ENCODE peak calls at places on chromosomes 6 and 20, in six cellular contexts. K is tibial artery; Z is Caco-2; C is CD4-positive, alpha-beta T cell; D is neural crest cell; I is choroid plexus epithelial cell. O is an unnamed sample.

GRCh38 chr6:324116-324728 is 31.9 kb downstream of the DUSP22 start:
- DNase-seq in K (no peak), Z (no peak), C (no peak), D (no peak), I (peak), O (no peak)

GRCh38 chr6:126743051-126743450 is 375.4 kb upstream of the RSPO3 start:
- DNase-seq in K (no peak), Z (no peak), C (no peak), D (no peak), I (no peak), O (no peak)

GRCh38 chr20:10848810-10849370 is 175.1 kb upstream of the JAG1 start:
- DNase-seq in K (no peak), Z (peak), C (no peak), D (no peak), I (peak), O (peak)

GRCh38 chr6:161486326-161486725 is 212.5 kb upstream of the AGPAT4 start:
- DNase-seq in K (no peak), Z (no peak), C (no peak), D (no peak), I (peak), O (peak)

GRCh38 chr6:42781546-42781810 is 374 bp upstream of the BICRAL start:
- DNase-seq in K (no peak), Z (no peak), C (no peak), D (no peak), I (peak), O (peak)

GRCh38 chr20:3786665-3787639 is at the start of gene CENPB:
- DNase-seq in K (peak), Z (peak), C (peak), D (peak), I (peak), O (peak)

GRCh38 chr20:3218307-3218988 is 9.2 kb downstream of the ITPA start:
- DNase-seq in K (no peak), Z (peak), C (peak), D (peak), I (peak), O (peak)

GRCh38 chr6:54248319-54248718 is 59.9 kb upstream of the TINAG start:
- DNase-seq in K (no peak), Z (no peak), C (no peak), D (no peak), I (no peak), O (no peak)

GRCh38 chr6:143579703-143580102 is 68.2 kb upstream of the FUCA2 start:
- DNase-seq in K (peak), Z (no peak), C (no peak), D (no peak), I (peak), O (peak)

GRCh38 chr20:57048027-57048869 is 218.2 kb downstream of the BMP7 start:
- DNase-seq in K (no peak), Z (peak), C (no peak), D (peak), I (peak), O (no peak)

GRCh38 chr6:88443554-88443953 is 277.4 kb upstream of the CNR1 start:
- DNase-seq in K (no peak), Z (no peak), C (no peak), D (no peak), I (no peak), O (no peak)

GRCh38 chr6:4421837-4422236 is 286.5 kb upstream of the ECI2 start:
- DNase-seq in K (no peak), Z (no peak), C (no peak), D (no peak), I (no peak), O (peak)

GRCh38 chr6:88908598-88909548 is 54.5 kb downstream of the RNGTT start:
- DNase-seq in K (no peak), Z (no peak), C (no peak), D (no peak), I (peak), O (no peak)

GRCh38 chr6:12363651-12364381 is 73.7 kb downstream of the EDN1 start:
- DNase-seq in K (no peak), Z (peak), C (no peak), D (no peak), I (no peak), O (no peak)

GRCh38 chr6:40302856-40303449 is 284.2 kb downstream of the LRFN2 start:
- DNase-seq in K (no peak), Z (no peak), C (no peak), D (no peak), I (no peak), O (no peak)

GRCh38 chr6:18262812-18263560 is 1.3 kb downstream of the DEK start:
- DNase-seq in K (no peak), Z (no peak), C (no peak), D (no peak), I (peak), O (peak)

GRCh38 chr6:22221630-22222029 is 75.2 kb downstream of the PRL start:
- DNase-seq in K (no peak), Z (no peak), C (no peak), D (no peak), I (no peak), O (no peak)

GRCh38 chr6:167987811-167988495 is 9.5 kb upstream of the KIF25 start:
- DNase-seq in K (no peak), Z (no peak), C (no peak), D (no peak), I (no peak), O (no peak)

GRCh38 chr6:63272397-63272796 is 47.4 kb downstream of the LGSN start:
- DNase-seq in K (no peak), Z (no peak), C (no peak), D (no peak), I (peak), O (peak)

GRCh38 chr6:160801418-160801817 is 99.4 kb downstream of the PLG start:
- DNase-seq in K (no peak), Z (no peak), C (no peak), D (no peak), I (no peak), O (no peak)

GRCh38 chr6:138795809-138796469 is at the start of gene ECT2L:
- DNase-seq in K (peak), Z (peak), C (no peak), D (peak), I (peak), O (peak)

GRCh38 chr6:20260360-20260759 is 48.1 kb upstream of the MBOAT1 start:
- DNase-seq in K (no peak), Z (no peak), C (no peak), D (no peak), I (no peak), O (no peak)

GRCh38 chr6:56693988-56694387 is 51.3 kb upstream of the DST start:
- DNase-seq in K (no peak), Z (no peak), C (no peak), D (no peak), I (no peak), O (no peak)

GRCh38 chr6:167146173-167146572 is 11.6 kb downstream of the GPR31 start:
- DNase-seq in K (no peak), Z (no peak), C (no peak), D (no peak), I (no peak), O (no peak)

GRCh38 chr20:62913043-62913630 is 13.2 kb downstream of the DIDO1 start:
- DNase-seq in K (no peak), Z (peak), C (no peak), D (no peak), I (no peak), O (no peak)
- TF ChIP-seq CTCF in K (no peak), Z (no peak), C (no peak), D (no peak), I (no peak), O (no peak)

DNA sequence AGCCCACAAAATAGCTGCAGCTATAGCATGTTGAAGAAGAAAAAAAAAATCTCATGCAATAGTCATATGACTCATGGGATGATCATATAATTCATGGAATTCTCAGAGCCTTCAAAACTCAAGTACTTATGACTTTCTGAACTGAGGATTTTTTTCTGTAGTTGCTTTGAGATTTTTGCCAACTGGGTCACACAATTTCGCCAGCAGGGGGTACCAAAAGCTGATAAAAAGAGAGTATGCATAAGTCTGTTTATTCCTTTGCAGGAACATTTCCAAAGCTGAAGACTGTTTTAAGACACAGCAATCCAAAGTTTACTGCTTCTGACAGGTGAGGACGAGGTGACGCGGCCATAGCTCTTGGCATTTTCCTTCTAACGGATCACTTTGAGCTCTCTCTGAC is 586.1 kb upstream of the CHD6 start:
- DNase-seq in K (no peak), Z (no peak), C (no peak), D (no peak), I (no peak), O (peak)
- TF ChIP-seq CTCF in K (no peak), Z (peak), C (no peak), D (peak), I (no peak), O (no peak)

GRCh38 chr6:28585335-28585734 is 59.7 kb downstream of the GPX5 start:
- DNase-seq in K (no peak), Z (no peak), C (no peak), D (no peak), I (peak), O (peak)
- TF ChIP-seq CTCF in K (no peak), Z (no peak), C (no peak), D (peak), I (peak), O (peak)

GRCh38 chr6:28898710-28898965 is 25.1 kb downstream of the TRIM27 start:
- DNase-seq in K (no peak), Z (no peak), C (no peak), D (no peak), I (no peak), O (no peak)

GRCh38 chr6:28893172-28893799 is 30.5 kb downstream of the TRIM27 start:
- DNase-seq in K (no peak), Z (no peak), C (no peak), D (no peak), I (no peak), O (no peak)

GRCh38 chr6:28895131-28895812 is 28.5 kb downstream of the TRIM27 start:
- DNase-seq in K (peak), Z (peak), C (peak), D (peak), I (peak), O (peak)

GRCh38 chr6:28900577-28901266 is 23.1 kb downstream of the TRIM27 start:
- DNase-seq in K (no peak), Z (no peak), C (no peak), D (no peak), I (no peak), O (no peak)

DNA sequence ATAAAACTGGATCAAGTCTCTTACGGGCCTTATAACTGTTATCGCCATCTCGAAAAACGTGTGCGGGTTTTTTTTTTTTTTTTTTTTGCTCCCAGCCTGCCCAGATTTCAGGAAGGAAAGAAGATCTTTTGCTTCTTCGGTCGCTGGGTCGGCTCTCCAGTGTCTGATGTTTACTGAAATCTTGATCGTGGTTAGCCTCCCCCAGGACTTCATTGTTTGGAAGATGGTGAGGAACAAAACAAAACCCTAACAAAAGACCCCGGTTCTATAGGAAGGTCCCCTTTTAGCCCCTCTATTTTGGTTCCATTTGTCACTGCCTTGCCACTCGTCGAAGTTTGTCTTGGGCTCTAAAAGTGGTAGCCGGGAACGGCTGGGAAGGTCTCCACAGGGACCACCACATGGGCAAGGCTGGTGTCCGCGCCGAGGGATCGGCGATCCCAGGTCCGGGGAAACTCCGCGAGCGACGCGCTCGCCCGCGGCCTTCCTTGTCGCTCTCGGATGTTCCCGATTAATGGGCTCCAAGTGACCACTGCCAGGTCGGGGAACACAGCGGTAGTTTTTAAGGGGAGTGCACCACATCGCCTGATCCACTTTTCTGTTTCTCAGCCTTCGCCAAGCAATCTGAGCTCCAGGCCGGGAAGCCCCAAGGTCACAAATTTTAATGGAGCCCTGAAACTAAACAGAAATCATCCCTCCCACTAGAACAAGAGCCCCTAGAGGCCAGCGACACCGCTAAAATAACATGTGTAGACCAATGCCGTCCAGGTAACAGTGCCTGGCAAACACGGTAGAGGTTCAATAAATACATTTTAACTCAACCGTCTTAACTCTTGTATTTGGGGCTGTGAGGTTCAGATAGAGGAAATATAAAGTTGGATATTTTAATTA is 27.0 kb downstream of the TRIM27 start:
- DNase-seq in K (peak), Z (peak), C (peak), D (peak), I (peak), O (peak)
- TF ChIP-seq CTCF in K (peak), Z (no peak), C (peak), D (peak), I (peak), O (peak)

GRCh38 chr20:32458061-32458836 is 100.1 kb downstream of the ASXL1 start:
- DNase-seq in K (no peak), Z (no peak), C (no peak), D (no peak), I (no peak), O (no peak)
- TF ChIP-seq CTCF in K (no peak), Z (no peak), C (no peak), D (no peak), I (no peak), O (no peak)

DNA sequence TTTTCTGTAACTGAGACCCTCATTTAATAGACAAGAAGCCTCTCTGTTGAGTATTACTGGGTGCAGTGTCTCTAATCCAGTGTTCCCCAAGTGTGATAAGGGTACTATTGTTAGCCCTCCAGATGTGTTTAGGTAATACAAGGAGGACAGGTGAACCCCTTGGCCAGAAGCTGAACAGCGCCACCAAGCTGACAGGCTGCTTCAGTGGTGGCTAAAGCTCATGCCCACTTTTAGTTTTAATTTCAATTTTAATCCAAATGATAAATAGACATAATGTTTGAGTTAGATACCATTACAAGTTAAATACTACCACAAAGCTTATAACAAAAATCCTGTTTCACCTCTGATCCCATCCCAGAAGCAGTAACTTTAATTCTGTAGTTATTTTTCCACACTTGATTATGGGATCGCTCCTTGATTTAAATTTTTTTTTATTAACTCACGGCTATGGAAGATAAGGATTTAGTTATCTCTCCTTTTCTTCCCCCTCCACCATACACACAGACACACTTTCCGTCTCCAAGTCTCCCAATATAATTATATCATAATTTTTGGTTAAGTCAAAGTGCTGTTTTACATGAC is 8.3 kb upstream of the STK35 start:
- DNase-seq in K (no peak), Z (peak), C (no peak), D (no peak), I (no peak), O (no peak)
- TF ChIP-seq CTCF in K (peak), Z (peak), C (no peak), D (peak), I (peak), O (peak)

DNA sequence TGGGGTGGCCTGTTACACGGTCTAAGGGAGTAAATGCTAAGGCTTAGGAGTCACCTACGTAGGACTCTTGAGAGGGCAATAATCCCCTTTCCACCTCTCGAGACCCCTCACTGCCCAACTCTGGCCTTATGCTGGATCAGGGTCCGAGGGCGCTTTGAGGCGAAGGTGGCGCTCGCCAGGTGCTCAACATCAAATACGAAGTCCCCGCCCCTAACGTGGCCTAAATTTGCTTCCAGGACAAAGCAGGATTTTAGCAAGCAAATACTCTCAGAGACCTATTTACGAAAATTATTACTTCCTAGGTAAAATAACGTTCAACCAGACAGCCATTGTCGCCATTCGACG is 420 bp upstream of the TRIM26 start:
- DNase-seq in K (no peak), Z (no peak), C (no peak), D (no peak), I (no peak), O (no peak)
- TF ChIP-seq CTCF in K (no peak), Z (no peak), C (no peak), D (no peak), I (no peak), O (no peak)

GRCh38 chr6:164534070-164534766 is 775.2 kb downstream of the C6orf118 start:
- DNase-seq in K (no peak), Z (no peak), C (no peak), D (no peak), I (no peak), O (no peak)

GRCh38 chr6:164532546-164533362 is 776.7 kb downstream of the C6orf118 start:
- DNase-seq in K (no peak), Z (no peak), C (no peak), D (no peak), I (no peak), O (no peak)

GRCh38 chr6:164528539-164528938 is 780.9 kb downstream of the C6orf118 start:
- DNase-seq in K (no peak), Z (no peak), C (no peak), D (no peak), I (no peak), O (no peak)

DNA sequence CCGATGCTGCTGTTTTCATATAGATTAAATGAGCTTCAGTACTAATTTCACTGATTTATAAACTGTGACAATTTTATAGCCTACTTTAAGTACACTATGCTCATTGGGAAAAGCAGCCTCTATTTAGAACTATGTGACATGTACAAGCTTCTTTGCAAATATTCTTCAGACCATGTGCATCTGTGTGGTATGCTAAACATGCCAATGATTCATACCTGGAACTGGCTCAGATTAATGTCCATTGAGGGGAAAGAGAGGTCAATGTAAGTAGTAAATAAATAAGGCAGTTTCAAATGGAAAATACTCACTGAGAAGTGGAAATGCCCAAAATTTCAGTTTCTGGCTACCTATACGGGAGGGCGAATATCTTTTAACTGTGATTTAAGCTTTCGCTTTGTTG is 777.7 kb downstream of the C6orf118 start:
- DNase-seq in K (no peak), Z (no peak), C (no peak), D (no peak), I (no peak), O (no peak)
- TF ChIP-seq CTCF in K (no peak), Z (no peak), C (no peak), D (no peak), I (no peak), O (no peak)

GRCh38 chr6:166073082-166073481 is 94.6 kb downstream of the TBXT start:
- DNase-seq in K (no peak), Z (no peak), C (no peak), D (no peak), I (no peak), O (no peak)

GRCh38 chr6:166076625-166077024 is 91.0 kb downstream of the TBXT start:
- DNase-seq in K (no peak), Z (no peak), C (no peak), D (no peak), I (no peak), O (no peak)

GRCh38 chr6:166075925-166076324 is 91.7 kb downstream of the TBXT start:
- DNase-seq in K (no peak), Z (no peak), C (no peak), D (no peak), I (no peak), O (no peak)

GRCh38 chr6:166078294-166078693 is 89.4 kb downstream of the TBXT start:
- DNase-seq in K (no peak), Z (no peak), C (no peak), D (no peak), I (peak), O (peak)
- TF ChIP-seq CTCF in K (no peak), Z (no peak), C (no peak), D (no peak), I (no peak), O (no peak)